ENCODE peak calls at places on chromosomes 12 and 14, in five cellular contexts. C, K, L, S and R are unnamed samples.

GRCh38 chr12:28517101-28517500 is 326.8 kb downstream of the CCDC91 start:
- DNase-seq in C (no peak), K (no peak), L (no peak), S (no peak), R (no peak)

GRCh38 chr12:59056931-59057330 is 136.6 kb upstream of the LRIG3 start:
- DNase-seq in C (no peak), K (no peak), L (no peak), S (no peak), R (no peak)

GRCh38 chr14:57610631-57611030 is 117.0 kb upstream of the CCDC198 start:
- DNase-seq in C (no peak), K (no peak), L (no peak), S (no peak), R (no peak)

GRCh38 chr12:7439579-7440505 is 4.1 kb downstream of the CD163L1 start:
- DNase-seq in C (no peak), K (no peak), L (peak; percentile 31), S (peak; percentile 79), R (peak; percentile 20)

GRCh38 chr12:9253464-9253863 is 45.3 kb upstream of the PZP start:
- DNase-seq in C (no peak), K (no peak), L (no peak), S (no peak), R (no peak)

GRCh38 chr12:6828671-6829531 is 694 bp downstream of the P3H3 start:
- DNase-seq in C (no peak), K (no peak), L (peak; percentile 57), S (peak; percentile 63), R (no peak)

GRCh38 chr14:69242311-69243224 is 17.4 kb upstream of the GALNT16 start:
- DNase-seq in C (peak; percentile 50), K (peak; percentile 84), L (peak; percentile 66), S (peak; percentile 64), R (peak; percentile 70)

GRCh38 chr14:75715926-75716780 is 55.1 kb downstream of the TTLL5 start:
- DNase-seq in C (no peak), K (no peak), L (no peak), S (no peak), R (no peak)

GRCh38 chr12:15192721-15193120 is 28.5 kb downstream of the RERG start:
- DNase-seq in C (no peak), K (no peak), L (no peak), S (no peak), R (no peak)

GRCh38 chr14:70957710-70958109 is 50.5 kb downstream of the PCNX1 start:
- DNase-seq in C (no peak), K (no peak), L (no peak), S (no peak), R (no peak)

GRCh38 chr12:77947326-77947725 is 116.6 kb downstream of the NAV3 start:
- DNase-seq in C (no peak), K (no peak), L (no peak), S (no peak), R (no peak)

GRCh38 chr12:78584695-78585094 is 279.9 kb upstream of the SYT1 start:
- DNase-seq in C (no peak), K (no peak), L (no peak), S (no peak), R (no peak)

GRCh38 chr14:94451091-94451751 is 1.4 kb downstream of the SERPINA11 start:
- DNase-seq in C (no peak), K (no peak), L (no peak), S (no peak), R (no peak)

GRCh38 chr14:105700622-105701288 is 174.4 kb downstream of the TMEM121 start:
- DNase-seq in C (no peak), K (no peak), L (no peak), S (no peak), R (no peak)

GRCh38 chr12:120007272-120007671 is 18.2 kb downstream of the BICDL1 start:
- DNase-seq in C (peak; percentile 16), K (no peak), L (peak; percentile 15), S (no peak), R (no peak)

GRCh38 chr12:131841547-131841946 is 13.4 kb downstream of the MMP17 start:
- DNase-seq in C (no peak), K (no peak), L (no peak), S (no peak), R (no peak)